ENCODE peak calls at places on chromosomes 16 and 17, in seven cellular contexts. K is WERI-Rb-1; O is breast epithelium; W is stomach; Y is CD4-positive, alpha-beta memory T cell; C is cardiac muscle cell; S is adipocyte. T is an unnamed sample.

GRCh38 chr17:29180051-29180787 is at the start of gene MYO18A:
- DNase-seq in K (peak; percentile 74), O (peak; percentile 74), W (peak; percentile 85), Y (peak; percentile 70), C (peak; percentile 89), S (peak; percentile 94), T (peak; percentile 58)

GRCh38 chr17:72191356-72191755 is 70.5 kb downstream of the SOX9 start:
- DNase-seq in K (no peak), O (no peak), W (no peak), Y (no peak), C (no peak), S (no peak), T (no peak)

GRCh38 chr17:38325221-38325851 is 18.4 kb downstream of the GPR179 start:
- DNase-seq in K (no peak), O (no peak), W (no peak), Y (no peak), C (no peak), S (peak; percentile 33), T (no peak)

GRCh38 chr16:58056580-58056979 is 31.0 kb downstream of the MMP15 start:
- DNase-seq in K (no peak), O (no peak), W (no peak), Y (no peak), C (no peak), S (no peak), T (no peak)

GRCh38 chr16:80570106-80570478 is 29.3 kb downstream of the DYNLRB2 start:
- DNase-seq in K (no peak), O (no peak), W (no peak), Y (no peak), C (no peak), S (no peak), T (no peak)

GRCh38 chr16:8634991-8635736 is 13.7 kb downstream of the METTL22 start:
- DNase-seq in K (peak; percentile 55), O (no peak), W (no peak), Y (no peak), C (peak; percentile 48), S (no peak), T (peak; percentile 35)

GRCh38 chr16:31380201-31380600 is 12.9 kb upstream of the ITGAD start:
- DNase-seq in K (no peak), O (no peak), W (no peak), Y (no peak), C (no peak), S (no peak), T (no peak)

GRCh38 chr17:307741-308507 is 44.7 kb downstream of the RPH3AL start:
- DNase-seq in K (no peak), O (no peak), W (no peak), Y (no peak), C (no peak), S (peak; percentile 22), T (no peak)

GRCh38 chr17:42819939-42820535 is 4.0 kb downstream of the BECN1 start:
- DNase-seq in K (peak; percentile 88), O (no peak), W (peak; percentile 71), Y (peak; percentile 49), C (peak; percentile 75), S (peak; percentile 83), T (peak; percentile 44)

GRCh38 chr17:40534431-40535189 is 30.7 kb downstream of the CCR7 start:
- DNase-seq in K (no peak), O (peak; percentile 36), W (no peak), Y (no peak), C (peak; percentile 46), S (no peak), T (no peak)

GRCh38 chr17:39671651-39672521 is 3.6 kb downstream of the PNMT start:
- DNase-seq in K (peak; percentile 92), O (no peak), W (peak; percentile 57), Y (no peak), C (peak; percentile 73), S (peak; percentile 49), T (peak; percentile 30)

GRCh38 chr16:75496546-75496945 is 1.3 kb upstream of the CHST6 start:
- DNase-seq in K (no peak), O (no peak), W (no peak), Y (no peak), C (no peak), S (no peak), T (no peak)

GRCh38 chr17:9050801-9051401 is 29.6 kb downstream of the NTN1 start:
- DNase-seq in K (no peak), O (no peak), W (no peak), Y (no peak), C (no peak), S (no peak), T (peak; percentile 79)

GRCh38 chr17:45976755-45977505 is 22.1 kb upstream of the STH start:
- DNase-seq in K (no peak), O (no peak), W (no peak), Y (no peak), C (peak; percentile 15), S (no peak), T (peak; percentile 27)

GRCh38 chr17:34499576-34499975 is 79.8 kb upstream of the TMEM132E start:
- DNase-seq in K (no peak), O (no peak), W (no peak), Y (no peak), C (peak; percentile 80), S (peak; percentile 17), T (peak; percentile 35)

GRCh38 chr17:82814834-82815233 is 25.0 kb downstream of the ZNF750 start:
- DNase-seq in K (no peak), O (no peak), W (no peak), Y (no peak), C (no peak), S (no peak), T (no peak)

GRCh38 chr17:10616502-10617119 is 40.5 kb downstream of the MYH3 start:
- DNase-seq in K (peak; percentile 85), O (peak; percentile 72), W (peak; percentile 85), Y (peak; percentile 45), C (peak; percentile 85), S (peak; percentile 84), T (peak; percentile 63)

GRCh38 chr16:87384162-87384999 is 805 bp upstream of the FBXO31 start:
- DNase-seq in K (no peak), O (no peak), W (peak; percentile 44), Y (no peak), C (peak; percentile 77), S (peak; percentile 80), T (no peak)

GRCh38 chr17:5526821-5527598 is 40.6 kb downstream of the MIS12 start:
- DNase-seq in K (peak; percentile 62), O (no peak), W (no peak), Y (no peak), C (peak; percentile 79), S (peak; percentile 92), T (peak; percentile 94)

GRCh38 chr16:79795556-79795955 is 195.0 kb upstream of the MAF start:
- DNase-seq in K (no peak), O (no peak), W (no peak), Y (no peak), C (no peak), S (no peak), T (peak; percentile 75)

GRCh38 chr16:66211651-66212050 is 154.8 kb upstream of the CDH5 start:
- DNase-seq in K (no peak), O (no peak), W (no peak), Y (no peak), C (no peak), S (no peak), T (no peak)

GRCh38 chr16:70803354-70803753 is 2.4 kb upstream of the VAC14 start:
- DNase-seq in K (no peak), O (no peak), W (no peak), Y (no peak), C (no peak), S (peak; percentile 3), T (peak; percentile 29)

GRCh38 chr16:9966569-9967157 is 215.6 kb downstream of the GRIN2A start:
- DNase-seq in K (no peak), O (no peak), W (no peak), Y (no peak), C (no peak), S (no peak), T (peak; percentile 18)

DNA sequence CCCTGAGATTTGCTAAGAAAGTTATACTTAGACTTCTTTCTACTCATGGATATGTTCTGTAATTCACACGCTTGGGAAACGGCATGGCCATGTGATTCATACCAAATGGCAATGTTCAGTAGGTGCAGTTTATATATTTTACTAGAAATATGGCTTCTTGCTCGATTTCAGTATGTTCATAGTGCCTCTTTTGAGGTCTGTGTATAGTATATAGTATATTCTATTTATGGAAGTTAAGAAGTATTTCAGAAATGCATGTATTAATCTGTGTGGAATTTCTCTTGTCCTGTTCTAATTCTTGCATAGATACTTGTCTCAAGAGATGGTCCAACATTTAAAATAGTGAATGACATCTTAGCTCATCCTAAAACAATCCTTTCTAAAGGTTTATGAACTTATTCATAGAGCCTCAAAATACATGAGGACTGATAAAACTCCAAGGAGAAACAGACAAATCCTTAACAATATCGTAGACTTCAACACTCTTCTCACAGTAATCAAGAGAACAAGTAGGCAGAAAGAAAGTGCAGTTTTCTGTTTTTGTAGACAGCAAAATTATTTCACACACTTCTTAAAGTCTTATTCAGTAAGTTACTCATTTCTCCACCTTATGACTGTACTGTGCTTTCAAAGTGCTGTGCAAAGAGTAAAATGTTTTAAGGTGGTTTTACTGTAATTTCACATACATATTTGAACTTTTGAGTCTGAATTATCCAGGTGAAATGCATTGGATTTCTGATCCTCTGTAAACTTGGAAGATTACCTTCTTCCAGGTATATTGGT is 11.1 kb downstream of the BPTF start:
- DNase-seq in K (no peak), O (no peak), W (no peak), Y (no peak), C (no peak), S (peak; percentile 53), T (no peak)
- H3K36me3 ChIP-seq in K (peaks cover 8% of the 10 kb centered on the region), O (no peaks in the 10 kb centered on the region), W (no peaks in the 10 kb centered on the region), Y (no peaks in the 10 kb centered on the region), C (no peaks in the 10 kb centered on the region), S (no peaks in the 10 kb centered on the region), T (no peaks in the 10 kb centered on the region)

DNA sequence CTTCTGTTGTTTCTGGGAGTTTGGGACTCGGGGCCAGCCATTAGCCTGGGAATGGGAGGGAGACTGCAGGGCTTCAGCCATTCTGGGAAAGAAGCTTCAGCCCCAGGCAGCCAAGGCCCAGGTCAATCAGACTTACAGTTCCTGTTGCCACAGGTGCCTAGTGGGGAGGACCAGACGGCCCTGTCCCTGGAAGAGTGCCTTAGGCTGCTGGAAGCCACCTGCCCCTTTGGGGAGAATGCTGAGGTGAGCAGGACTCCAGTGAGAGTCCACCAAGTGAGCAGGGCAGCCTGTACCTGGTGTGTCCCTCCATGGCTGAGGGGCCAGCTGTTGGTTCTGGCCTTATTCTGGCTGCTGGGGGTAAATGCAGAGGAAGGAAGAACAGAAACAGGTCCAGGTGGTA is 8.7 kb downstream of the NFE2L1 start:
- DNase-seq in K (no peak), O (no peak), W (no peak), Y (no peak), C (no peak), S (no peak), T (no peak)
- H3K36me3 ChIP-seq in K (peaks cover 93% of the 10 kb centered on the region), O (peaks cover 7% of the 10 kb centered on the region), W (peaks cover 66% of the 10 kb centered on the region), Y (peaks cover 76% of the 10 kb centered on the region), C (peaks cover 48% of the 10 kb centered on the region), S (peaks cover 55% of the 10 kb centered on the region), T (peaks cover 39% of the 10 kb centered on the region)

GRCh38 chr17:81549826-81550225 is 2.3 kb downstream of the FAAP100 start:
- DNase-seq in K (no peak), O (no peak), W (no peak), Y (no peak), C (no peak), S (no peak), T (no peak)
- H3K36me3 ChIP-seq in K (peaks cover 63% of the 10 kb centered on the region), O (peaks cover 15% of the 10 kb centered on the region), W (peaks cover 60% of the 10 kb centered on the region), Y (peaks cover 30% of the 10 kb centered on the region), C (peaks cover 17% of the 10 kb centered on the region), S (peaks cover 51% of the 10 kb centered on the region), T (peaks cover 36% of the 10 kb centered on the region)

DNA sequence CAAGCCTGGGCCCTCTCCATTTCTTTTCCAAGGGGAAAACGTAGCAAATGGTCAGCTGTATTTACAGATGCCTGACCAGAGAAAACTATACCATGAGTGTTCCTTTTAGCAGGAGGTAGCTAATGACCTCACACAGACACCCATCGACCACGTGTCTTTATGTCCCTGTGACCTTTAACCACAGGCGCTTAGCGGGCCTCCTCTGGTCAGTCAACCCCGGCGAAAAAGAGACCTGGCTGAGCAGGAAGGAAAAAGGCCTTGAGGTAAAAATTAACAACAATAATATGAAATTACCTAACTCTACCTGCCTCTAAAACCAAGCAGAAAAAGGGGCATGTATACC is 9.1 kb downstream of the NUDT16L1 start:
- DNase-seq in K (no peak), O (no peak), W (no peak), Y (no peak), C (no peak), S (no peak), T (no peak)
- H3K36me3 ChIP-seq in K (peaks cover 72% of the 10 kb centered on the region), O (no peaks in the 10 kb centered on the region), W (peaks cover 97% of the 10 kb centered on the region), Y (peaks cover 23% of the 10 kb centered on the region), C (peaks cover 46% of the 10 kb centered on the region), S (peaks cover 65% of the 10 kb centered on the region), T (peaks cover 36% of the 10 kb centered on the region)